ENCODE peak calls at places on chromosome 1, in ten cellular contexts. Y, F, T, G, R, C, K, E, L and I are unnamed samples.

GRCh38 chr1:169044971-169045370 is 61.5 kb upstream of the ATP1B1 start:
- DNase-seq in Y (no peak), F (no peak), T (no peak), G (no peak), R (no peak), C (no peak), K (no peak), E (no peak), L (no peak), I (no peak)

GRCh38 chr1:68120136-68120791 is 69.8 kb upstream of the DIRAS3 start:
- DNase-seq in Y (peak; percentile 79), F (peak; percentile 74), T (peak; percentile 67), G (peak; percentile 85), R (peak; percentile 61), C (peak; percentile 5), K (peak; percentile 76), E (peak; percentile 90), L (no peak), I (peak; percentile 66)

GRCh38 chr1:3283849-3284248 is 170.6 kb upstream of the ARHGEF16 start:
- DNase-seq in Y (peak; percentile 47), F (no peak), T (peak; percentile 55), G (no peak), R (no peak), C (no peak), K (no peak), E (no peak), L (no peak), I (no peak)

GRCh38 chr1:98027044-98027443 is 106.2 kb upstream of the DPYD start:
- DNase-seq in Y (no peak), F (peak; percentile 49), T (no peak), G (no peak), R (no peak), C (no peak), K (no peak), E (no peak), L (no peak), I (no peak)

GRCh38 chr1:163275222-163275621 is 46.5 kb upstream of the NUF2 start:
- DNase-seq in Y (peak; percentile 21), F (peak; percentile 15), T (no peak), G (peak; percentile 35), R (no peak), C (no peak), K (no peak), E (peak; percentile 38), L (no peak), I (peak; percentile 23)

GRCh38 chr1:167518331-167518700 is at the start of gene CD247:
- DNase-seq in Y (no peak), F (no peak), T (no peak), G (no peak), R (peak; percentile 93), C (peak; percentile 65), K (no peak), E (no peak), L (no peak), I (no peak)

GRCh38 chr1:57215175-57215574 is 208.7 kb downstream of the DAB1 start:
- DNase-seq in Y (no peak), F (no peak), T (no peak), G (no peak), R (no peak), C (no peak), K (no peak), E (no peak), L (no peak), I (no peak)

GRCh38 chr1:58754683-58755467 is 29.0 kb downstream of the JUN start:
- DNase-seq in Y (no peak), F (no peak), T (no peak), G (no peak), R (peak; percentile 37), C (no peak), K (no peak), E (no peak), L (no peak), I (no peak)

GRCh38 chr1:5562331-5562730 is 429.9 kb downstream of the NPHP4 start:
- DNase-seq in Y (no peak), F (no peak), T (no peak), G (no peak), R (no peak), C (no peak), K (no peak), E (no peak), L (no peak), I (no peak)